ENCODE peak calls at places on chromosomes 6 and 20, in nine cellular contexts. E is activated T-helper 1 cell treated with Interleukin-2 at 50 U/mL for 16 hours; Z is testis; G is stimulated activated CD8-positive, alpha-beta memory T cell treated with anti-CD3 and anti-CD28 coated beads, Interleukin-4, amount 100 ng/mL, for 48 hours; A is astrocyte of the cerebellum; Q is stomach; N is B cell; R is KG1; O is NAMALWA. S is an unnamed sample.

GRCh38 chr20:51211191-51211590 is 188.3 kb upstream of the KCNG1 start:
- DNase-seq in E (no peak), Z (no peak), G (no peak), A (no peak), Q (no peak), N (no peak), R (no peak), O (no peak), S (no peak)

GRCh38 chr6:107491059-107491609 is 1.2 kb downstream of the SOBP start:
- DNase-seq in E (no peak), Z (peak), G (peak), A (no peak), Q (peak), N (peak), R (no peak), O (peak), S (peak)

GRCh38 chr6:127880452-127880851 is 20.4 kb downstream of the THEMIS start:
- DNase-seq in E (no peak), Z (no peak), G (no peak), A (no peak), Q (no peak), N (no peak), R (no peak), O (no peak), S (no peak)

GRCh38 chr20:23305098-23305497 is 45.5 kb upstream of the NXT1 start:
- DNase-seq in E (no peak), Z (peak), G (no peak), A (no peak), Q (no peak), N (no peak), R (no peak), O (no peak), S (no peak)

GRCh38 chr6:4336778-4337442 is 201.5 kb upstream of the ECI2 start:
- DNase-seq in E (no peak), Z (peak), G (no peak), A (no peak), Q (no peak), N (no peak), R (no peak), O (no peak), S (no peak)

GRCh38 chr6:33428219-33428890 is 8.5 kb downstream of the SYNGAP1 start:
- DNase-seq in E (no peak), Z (no peak), G (peak), A (no peak), Q (no peak), N (peak), R (no peak), O (peak), S (no peak)

GRCh38 chr20:5470943-5471342 is 154.2 kb upstream of the PROKR2 start:
- DNase-seq in E (no peak), Z (peak), G (no peak), A (no peak), Q (no peak), N (no peak), R (no peak), O (no peak), S (no peak)

GRCh38 chr20:59515013-59515905 is 89.1 kb upstream of the PHACTR3 start:
- DNase-seq in E (no peak), Z (peak), G (peak), A (no peak), Q (peak), N (no peak), R (no peak), O (peak), S (no peak)

GRCh38 chr20:10637062-10637559 is 36.7 kb downstream of the JAG1 start:
- DNase-seq in E (no peak), Z (no peak), G (no peak), A (no peak), Q (no peak), N (no peak), R (no peak), O (no peak), S (no peak)

GRCh38 chr6:4632411-4632810 is 143.8 kb upstream of the CDYL start:
- DNase-seq in E (no peak), Z (no peak), G (no peak), A (no peak), Q (no peak), N (no peak), R (no peak), O (no peak), S (no peak)

GRCh38 chr6:11847515-11848244 is 69.1 kb upstream of the ADTRP start:
- DNase-seq in E (no peak), Z (no peak), G (no peak), A (no peak), Q (no peak), N (no peak), R (no peak), O (no peak), S (no peak)

GRCh38 chr6:19289408-19289967 is 547.7 kb upstream of the ID4 start:
- DNase-seq in E (no peak), Z (no peak), G (no peak), A (no peak), Q (no peak), N (no peak), R (no peak), O (no peak), S (no peak)

GRCh38 chr6:41098366-41098765 is 25.6 kb downstream of the NFYA start:
- DNase-seq in E (no peak), Z (no peak), G (no peak), A (no peak), Q (no peak), N (no peak), R (no peak), O (no peak), S (no peak)

GRCh38 chr20:5535211-5535756 is 214.9 kb upstream of the SHLD1 start:
- DNase-seq in E (no peak), Z (no peak), G (no peak), A (no peak), Q (no peak), N (no peak), R (no peak), O (no peak), S (no peak)

GRCh38 chr6:31079656-31080261 is 32.6 kb downstream of the C6orf15 start:
- DNase-seq in E (peak), Z (peak), G (peak), A (peak), Q (peak), N (peak), R (no peak), O (peak), S (peak)

GRCh38 chr6:33731751-33732282 is 14.9 kb downstream of the IP6K3 start:
- DNase-seq in E (no peak), Z (no peak), G (no peak), A (no peak), Q (no peak), N (no peak), R (no peak), O (no peak), S (no peak)

GRCh38 chr6:158164564-158164963 is 3.5 kb downstream of the SERAC1 start:
- DNase-seq in E (no peak), Z (no peak), G (no peak), A (no peak), Q (no peak), N (no peak), R (no peak), O (no peak), S (no peak)

GRCh38 chr6:89298680-89299450 is 16.2 kb downstream of the GABRR2 start:
- DNase-seq in E (no peak), Z (no peak), G (peak), A (no peak), Q (no peak), N (no peak), R (no peak), O (no peak), S (no peak)

GRCh38 chr6:133827766-133828165 is 61.1 kb upstream of the TCF21 start:
- DNase-seq in E (no peak), Z (no peak), G (no peak), A (peak), Q (no peak), N (no peak), R (no peak), O (no peak), S (no peak)

GRCh38 chr6:16134430-16134829 is 5.5 kb downstream of the MYLIP start:
- DNase-seq in E (no peak), Z (no peak), G (no peak), A (no peak), Q (no peak), N (no peak), R (no peak), O (no peak), S (no peak)

GRCh38 chr6:53795702-53796450 is 1.1 kb downstream of the LRRC1 start:
- DNase-seq in E (no peak), Z (peak), G (peak), A (no peak), Q (peak), N (peak), R (no peak), O (no peak), S (peak)

GRCh38 chr6:9789201-9789600 is 625.7 kb downstream of the TFAP2A start:
- DNase-seq in E (no peak), Z (no peak), G (no peak), A (no peak), Q (no peak), N (no peak), R (no peak), O (no peak), S (no peak)

GRCh38 chr20:51335329-51335841 is 207.1 kb downstream of the NFATC2 start:
- DNase-seq in E (no peak), Z (no peak), G (peak), A (peak), Q (no peak), N (no peak), R (no peak), O (no peak), S (no peak)

GRCh38 chr6:73503027-73503772 is 17.6 kb downstream of the EEF1A1 start:
- DNase-seq in E (no peak), Z (no peak), G (no peak), A (no peak), Q (no peak), N (no peak), R (no peak), O (no peak), S (no peak)

S was measured in Peyer's patch.